ENCODE peak calls at places on chromosomes 2 and 18, in nine cellular contexts. L, O, F, C, R, Z, S, U and N are unnamed samples.
A peak's percentile ranks its signal among the peaks of the same experiment; 100 is the strongest.

GRCh38 chr18:48831802-48832201 is 119.0 kb downstream of the SMAD7 start:
- DNase-seq in U (no peak), L (no peak), O (no peak), Z (no peak), F (no peak), C (no peak), R (no peak), S (no peak), N (no peak)

GRCh38 chr2:151302286-151302878 is 12.9 kb upstream of the NMI start:
- DNase-seq in S (no peak), C (peak; percentile 23), U (no peak), O (no peak), Z (no peak), F (no peak), L (no peak), R (no peak), N (no peak)

GRCh38 chr2:102592601-102593000 is 26.8 kb upstream of the SLC9A2 start:
- DNase-seq in R (no peak), F (no peak), L (no peak), O (no peak), C (peak; percentile 8), Z (no peak), U (no peak), S (no peak), N (peak; percentile 38)

GRCh38 chr2:216987176-216987809 is 127.4 kb upstream of the TNP1 start:
- DNase-seq in F (no peak), O (no peak), U (no peak), C (no peak), R (no peak), S (no peak), L (no peak), Z (no peak), N (no peak)

GRCh38 chr2:203759692-203760365 is 53.4 kb downstream of the CD28 start:
- DNase-seq in L (peak; percentile 95), U (no peak), F (no peak), S (no peak), Z (no peak), C (peak; percentile 87), R (no peak), O (no peak), N (peak; percentile 85)

GRCh38 chr2:230416061-230416721 is at the start of gene SP100:
- DNase-seq in F (peak; percentile 73), U (no peak), O (peak; percentile 62), C (peak; percentile 83), Z (peak; percentile 71), S (peak; percentile 76), L (peak; percentile 77), R (peak; percentile 81), N (peak; percentile 77)

GRCh38 chr2:65576861-65577601 is 144.6 kb upstream of the SPRED2 start:
- DNase-seq in Z (no peak), S (no peak), F (no peak), L (peak; percentile 98), O (no peak), U (no peak), C (peak; percentile 95), R (no peak), N (peak; percentile 85)

GRCh38 chr18:7303306-7303705 is 72.4 kb downstream of the LRRC30 start:
- DNase-seq in O (no peak), C (no peak), L (no peak), S (no peak), Z (no peak), U (no peak), R (no peak), F (no peak), N (no peak)

GRCh38 chr2:2187196-2187595 is 143.9 kb downstream of the MYT1L start:
- DNase-seq in L (no peak), C (no peak), O (no peak), Z (no peak), S (no peak), R (no peak), U (no peak), F (no peak), N (no peak)

GRCh38 chr2:118970396-118971135 is 28.6 kb downstream of the MARCO start:
- DNase-seq in F (no peak), C (no peak), O (no peak), S (no peak), L (peak; percentile 85), U (no peak), Z (no peak), R (peak; percentile 46), N (no peak)

GRCh38 chr2:190443778-190444481 is 35.8 kb downstream of the MFSD6 start:
- DNase-seq in R (no peak), C (peak; percentile 67), L (no peak), Z (no peak), O (no peak), F (no peak), U (no peak), S (no peak), N (no peak)

GRCh38 chr2:110853516-110853915 is 121.1 kb downstream of the ACOXL start:
- DNase-seq in R (no peak), S (peak; percentile 32), L (no peak), F (peak; percentile 39), O (no peak), U (no peak), C (peak; percentile 12), Z (no peak), N (peak; percentile 27)

GRCh38 chr18:38886235-38886634 is 1320.6 kb upstream of the CELF4 start:
- DNase-seq in U (no peak), L (no peak), O (no peak), F (no peak), C (no peak), S (no peak), R (no peak), Z (no peak), N (no peak)

GRCh38 chr2:187993516-187993915 is 298.2 kb upstream of the GULP1 start:
- DNase-seq in C (peak; percentile 54), R (no peak), Z (no peak), U (no peak), O (no peak), L (no peak), F (no peak), S (no peak), N (peak; percentile 68)

GRCh38 chr18:35406666-35407065 is 29.5 kb upstream of the ZNF396 start:
- DNase-seq in C (no peak), F (no peak), U (no peak), R (no peak), O (no peak), S (no peak), Z (no peak), L (peak; percentile 70), N (no peak)

DNA sequence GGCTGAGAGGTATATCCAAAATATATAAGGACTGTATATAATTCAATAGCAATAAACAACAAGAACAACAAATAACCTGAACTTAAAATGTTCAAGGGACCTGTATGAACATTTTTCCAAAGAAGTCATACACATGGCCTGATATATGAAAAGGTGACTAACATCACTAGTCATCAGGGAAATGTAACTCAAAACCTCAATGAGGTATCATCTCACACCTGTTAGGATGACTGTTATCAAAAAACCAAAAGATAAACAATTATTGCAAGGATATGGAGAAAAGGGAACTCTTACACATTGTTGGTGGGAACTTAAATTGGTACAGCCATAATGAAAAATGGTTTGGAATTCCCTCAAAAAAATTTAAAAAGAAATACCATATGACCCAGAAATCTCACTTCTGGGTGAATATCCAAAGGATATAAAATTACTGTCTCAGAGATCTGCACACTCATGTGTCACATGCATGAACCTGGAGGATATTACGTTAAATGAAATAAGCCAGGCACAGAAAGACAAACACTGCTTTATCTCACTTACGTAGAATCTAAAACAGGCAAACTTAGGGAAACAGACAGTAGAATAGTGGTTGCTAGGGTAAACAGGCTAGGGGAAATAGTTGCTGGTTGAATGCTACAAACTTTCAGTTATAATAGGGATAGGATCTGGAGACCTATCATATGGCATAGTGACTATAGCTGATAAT is 334.5 kb upstream of the MMADHC start:
- DNase-seq in U (no peak), R (no peak), F (no peak), S (no peak), C (peak; percentile 35), O (no peak), L (peak; percentile 70), Z (no peak), N (no peak)
- H3K27ac ChIP-seq in U (no peak overlapping the region), R (no peak overlapping the region), F (no peak overlapping the region), S (no peak overlapping the region), C (no peak overlapping the region), O (no peak overlapping the region), L (no peak overlapping the region), Z (no peak overlapping the region), N (no peak overlapping the region)

DNA sequence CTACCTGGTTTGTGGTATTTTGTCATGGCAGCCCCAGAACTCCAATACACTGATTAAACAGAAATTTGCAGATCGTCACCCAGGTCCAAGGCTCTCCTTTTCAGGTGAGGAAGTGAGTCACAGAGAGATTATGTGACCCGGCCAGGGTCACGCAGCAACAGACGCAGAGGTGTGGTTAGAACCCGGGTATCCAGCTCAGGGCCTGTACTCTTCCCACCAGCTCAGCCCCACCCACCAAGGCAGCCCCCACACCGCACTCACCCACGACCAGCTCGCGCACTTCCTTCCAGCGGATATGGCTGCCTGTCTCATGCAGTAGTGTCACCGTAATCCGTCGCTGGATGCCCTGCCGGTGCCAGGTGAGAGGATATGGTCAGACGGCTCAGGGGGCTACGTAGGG is 48.1 kb downstream of the AQP12A start:
- DNase-seq in L (no peak), F (no peak), S (no peak), C (no peak), U (no peak), O (no peak), R (no peak), Z (no peak), N (no peak)
- H3K4me3 ChIP-seq in L (no peak overlapping the region), F (no peak overlapping the region), S (no peak overlapping the region), C (no peak overlapping the region), U (no peak overlapping the region), O (no peak overlapping the region), R (no peak overlapping the region), Z (no peak overlapping the region), N (no peak overlapping the region)

GRCh38 chr2:240614391-240614790 is 10.9 kb upstream of the GPR35 start:
- DNase-seq in C (no peak), R (no peak), F (no peak), S (no peak), Z (no peak), O (peak; percentile 38), L (no peak), U (no peak), N (no peak)
- H3K36me3 ChIP-seq in C (no peaks in the 10 kb centered on the region), R (no peaks in the 10 kb centered on the region), F (no peaks in the 10 kb centered on the region), S (no peaks in the 10 kb centered on the region), Z (no peaks in the 10 kb centered on the region), O (no peaks in the 10 kb centered on the region), L (no peaks in the 10 kb centered on the region), U (no peaks in the 10 kb centered on the region), N (no peaks in the 10 kb centered on the region)

GRCh38 chr2:108933691-108934117 is 55.3 kb downstream of the EDAR start:
- DNase-seq in C (no peak), S (no peak), U (no peak), L (no peak), O (no peak), Z (no peak), F (no peak), R (no peak), N (no peak)
- H3K27ac ChIP-seq in C (no peak overlapping the region), S (no peak overlapping the region), U (no peak overlapping the region), L (no peak overlapping the region), O (no peak overlapping the region), Z (no peak overlapping the region), F (no peak overlapping the region), R (no peak overlapping the region), N (no peak overlapping the region)